ENCODE peak calls at places on chromosomes 11 and 22, in five cellular contexts. One of them, this sample, is unnamed.

GRCh38 chr11:131146817-131147490 is 223.5 kb upstream of the NTM start:
- DNase-seq in activated naive CD4-positive, alpha-beta T cell treated with anti-CD3 and anti-CD28 coated beads, Interleukin-2, amount 50 U/mL, for 72 hours: no peak
- DNase-seq in HFF-Myc: no peak
- DNase-seq in ELR: peak
- DNase-seq in activated T-helper 1 cell treated with anti-CD3 and anti-CD28 coated beads, Interleukin-12 subunit alpha, Interleukin-12 subunit beta, Interleukin-2, Interleukin-4 antibody, amounts not matched to agents 30 ng/mL and 10 ng/mL and 1 ng/mL, durations not matched to agents 14 hours and 24 hours and 36 hours: no peak
- DNase-seq in this sample: no peak

GRCh38 chr11:77081976-77082836 is 15.4 kb downstream of the CAPN5 start:
- DNase-seq in activated naive CD4-positive, alpha-beta T cell treated with anti-CD3 and anti-CD28 coated beads, Interleukin-2, amount 50 U/mL, for 72 hours: no peak
- DNase-seq in HFF-Myc: no peak
- DNase-seq in ELR: no peak
- DNase-seq in activated T-helper 1 cell treated with anti-CD3 and anti-CD28 coated beads, Interleukin-12 subunit alpha, Interleukin-12 subunit beta, Interleukin-2, Interleukin-4 antibody, amounts not matched to agents 30 ng/mL and 10 ng/mL and 1 ng/mL, durations not matched to agents 14 hours and 24 hours and 36 hours: no peak
- DNase-seq in this sample: no peak

GRCh38 chr11:126176853-126177470 is 34.5 kb downstream of the RPUSD4 start:
- DNase-seq in ELR: no peak
- DNase-seq in HFF-Myc: no peak
- DNase-seq in activated T-helper 1 cell treated with anti-CD3 and anti-CD28 coated beads, Interleukin-12 subunit alpha, Interleukin-12 subunit beta, Interleukin-2, Interleukin-4 antibody, amounts not matched to agents 30 ng/mL and 10 ng/mL and 1 ng/mL, durations not matched to agents 14 hours and 24 hours and 36 hours: no peak
- DNase-seq in activated naive CD4-positive, alpha-beta T cell treated with anti-CD3 and anti-CD28 coated beads, Interleukin-2, amount 50 U/mL, for 72 hours: no peak
- DNase-seq in this sample: no peak

GRCh38 chr11:1877211-1878133 is 14.2 kb downstream of the PRR33 start:
- DNase-seq in ELR: no peak
- DNase-seq in activated T-helper 1 cell treated with anti-CD3 and anti-CD28 coated beads, Interleukin-12 subunit alpha, Interleukin-12 subunit beta, Interleukin-2, Interleukin-4 antibody, amounts not matched to agents 30 ng/mL and 10 ng/mL and 1 ng/mL, durations not matched to agents 14 hours and 24 hours and 36 hours: no peak
- DNase-seq in activated naive CD4-positive, alpha-beta T cell treated with anti-CD3 and anti-CD28 coated beads, Interleukin-2, amount 50 U/mL, for 72 hours: no peak
- DNase-seq in HFF-Myc: no peak
- DNase-seq in this sample: no peak

GRCh38 chr11:118916842-118917388 is 8.8 kb downstream of the BCL9L start:
- DNase-seq in activated naive CD4-positive, alpha-beta T cell treated with anti-CD3 and anti-CD28 coated beads, Interleukin-2, amount 50 U/mL, for 72 hours: no peak
- DNase-seq in HFF-Myc: no peak
- DNase-seq in ELR: peak
- DNase-seq in activated T-helper 1 cell treated with anti-CD3 and anti-CD28 coated beads, Interleukin-12 subunit alpha, Interleukin-12 subunit beta, Interleukin-2, Interleukin-4 antibody, amounts not matched to agents 30 ng/mL and 10 ng/mL and 1 ng/mL, durations not matched to agents 14 hours and 24 hours and 36 hours: no peak
- DNase-seq in this sample: peak

GRCh38 chr11:111310088-111310487 is 11.7 kb downstream of the POU2AF3 start:
- DNase-seq in HFF-Myc: no peak
- DNase-seq in ELR: no peak
- DNase-seq in activated T-helper 1 cell treated with anti-CD3 and anti-CD28 coated beads, Interleukin-12 subunit alpha, Interleukin-12 subunit beta, Interleukin-2, Interleukin-4 antibody, amounts not matched to agents 30 ng/mL and 10 ng/mL and 1 ng/mL, durations not matched to agents 14 hours and 24 hours and 36 hours: no peak
- DNase-seq in activated naive CD4-positive, alpha-beta T cell treated with anti-CD3 and anti-CD28 coated beads, Interleukin-2, amount 50 U/mL, for 72 hours: no peak
- DNase-seq in this sample: no peak

GRCh38 chr22:38523479-38523878 is 17.4 kb upstream of the DDX17 start:
- DNase-seq in HFF-Myc: no peak
- DNase-seq in activated T-helper 1 cell treated with anti-CD3 and anti-CD28 coated beads, Interleukin-12 subunit alpha, Interleukin-12 subunit beta, Interleukin-2, Interleukin-4 antibody, amounts not matched to agents 30 ng/mL and 10 ng/mL and 1 ng/mL, durations not matched to agents 14 hours and 24 hours and 36 hours: no peak
- DNase-seq in activated naive CD4-positive, alpha-beta T cell treated with anti-CD3 and anti-CD28 coated beads, Interleukin-2, amount 50 U/mL, for 72 hours: no peak
- DNase-seq in ELR: no peak
- DNase-seq in this sample: no peak

GRCh38 chr11:90134420-90135003 is at the start of gene NAALAD2:
- DNase-seq in HFF-Myc: no peak
- DNase-seq in activated T-helper 1 cell treated with anti-CD3 and anti-CD28 coated beads, Interleukin-12 subunit alpha, Interleukin-12 subunit beta, Interleukin-2, Interleukin-4 antibody, amounts not matched to agents 30 ng/mL and 10 ng/mL and 1 ng/mL, durations not matched to agents 14 hours and 24 hours and 36 hours: no peak
- DNase-seq in ELR: peak
- DNase-seq in activated naive CD4-positive, alpha-beta T cell treated with anti-CD3 and anti-CD28 coated beads, Interleukin-2, amount 50 U/mL, for 72 hours: peak
- DNase-seq in this sample: no peak

GRCh38 chr11:58770627-58771457 is 39.1 kb upstream of the GLYAT start:
- DNase-seq in HFF-Myc: peak
- DNase-seq in activated naive CD4-positive, alpha-beta T cell treated with anti-CD3 and anti-CD28 coated beads, Interleukin-2, amount 50 U/mL, for 72 hours: no peak
- DNase-seq in activated T-helper 1 cell treated with anti-CD3 and anti-CD28 coated beads, Interleukin-12 subunit alpha, Interleukin-12 subunit beta, Interleukin-2, Interleukin-4 antibody, amounts not matched to agents 30 ng/mL and 10 ng/mL and 1 ng/mL, durations not matched to agents 14 hours and 24 hours and 36 hours: no peak
- DNase-seq in ELR: peak
- DNase-seq in this sample: no peak

GRCh38 chr11:16986434-16987204 is 27.6 kb downstream of the PLEKHA7 start:
- DNase-seq in ELR: no peak
- DNase-seq in HFF-Myc: no peak
- DNase-seq in activated naive CD4-positive, alpha-beta T cell treated with anti-CD3 and anti-CD28 coated beads, Interleukin-2, amount 50 U/mL, for 72 hours: peak
- DNase-seq in activated T-helper 1 cell treated with anti-CD3 and anti-CD28 coated beads, Interleukin-12 subunit alpha, Interleukin-12 subunit beta, Interleukin-2, Interleukin-4 antibody, amounts not matched to agents 30 ng/mL and 10 ng/mL and 1 ng/mL, durations not matched to agents 14 hours and 24 hours and 36 hours: peak
- DNase-seq in this sample: no peak

GRCh38 chr22:44074286-44074984 is 50.3 kb downstream of the PARVB start:
- DNase-seq in activated naive CD4-positive, alpha-beta T cell treated with anti-CD3 and anti-CD28 coated beads, Interleukin-2, amount 50 U/mL, for 72 hours: no peak
- DNase-seq in activated T-helper 1 cell treated with anti-CD3 and anti-CD28 coated beads, Interleukin-12 subunit alpha, Interleukin-12 subunit beta, Interleukin-2, Interleukin-4 antibody, amounts not matched to agents 30 ng/mL and 10 ng/mL and 1 ng/mL, durations not matched to agents 14 hours and 24 hours and 36 hours: no peak
- DNase-seq in ELR: no peak
- DNase-seq in HFF-Myc: no peak
- DNase-seq in this sample: no peak